ENCODE peak calls at places on chromosomes 4 and X, in four cellular contexts. G, W, B and U are unnamed samples. For H3K36me3, the result is how much of the 10 kb centered on the place peaks cover.

GRCh38 chr4:98572697-98573096 is 85.7 kb downstream of the TSPAN5 start:
- DNase-seq in B (no peak), G (no peak), W (no peak), U (no peak)

GRCh38 chr4:3124070-3124767 is 49.7 kb downstream of the HTT start:
- DNase-seq in G (no peak), W (no peak), B (no peak), U (no peak)

GRCh38 chrX:107576841-107577240 is 51.5 kb upstream of the PRPS1 start:
- DNase-seq in W (no peak), G (no peak), B (no peak), U (no peak)

GRCh38 chrX:15564981-15565579 is 35.7 kb downstream of the ACE2 start:
- DNase-seq in B (peak), W (peak), G (peak), U (no peak)

GRCh38 chr4:57040510-57040909 is 61.8 kb downstream of the POLR2B start:
- DNase-seq in G (no peak), B (no peak), W (peak), U (no peak)

GRCh38 chr4:1232661-1233621 is 16.0 kb downstream of the CTBP1 start:
- DNase-seq in G (no peak), B (no peak), W (peak), U (no peak)

GRCh38 chrX:46838482-46838857 is 1.6 kb downstream of the RP2 start:
- DNase-seq in G (no peak), W (no peak), B (no peak), U (no peak)

GRCh38 chrX:132488819-132489255 is at the start of gene MBNL3:
- DNase-seq in G (peak), W (peak), B (peak), U (no peak)

GRCh38 chr4:138897818-138898226 is 117.8 kb upstream of the NOCT start:
- DNase-seq in G (no peak), W (no peak), B (no peak), U (no peak)

GRCh38 chr4:112895785-112896184 is 153.7 kb upstream of the ANK2 start:
- DNase-seq in W (peak), B (no peak), G (no peak), U (no peak)

GRCh38 chrX:85955510-85955909 is 91.8 kb downstream of the CHM start:
- DNase-seq in B (no peak), G (no peak), W (no peak), U (no peak)

DNA sequence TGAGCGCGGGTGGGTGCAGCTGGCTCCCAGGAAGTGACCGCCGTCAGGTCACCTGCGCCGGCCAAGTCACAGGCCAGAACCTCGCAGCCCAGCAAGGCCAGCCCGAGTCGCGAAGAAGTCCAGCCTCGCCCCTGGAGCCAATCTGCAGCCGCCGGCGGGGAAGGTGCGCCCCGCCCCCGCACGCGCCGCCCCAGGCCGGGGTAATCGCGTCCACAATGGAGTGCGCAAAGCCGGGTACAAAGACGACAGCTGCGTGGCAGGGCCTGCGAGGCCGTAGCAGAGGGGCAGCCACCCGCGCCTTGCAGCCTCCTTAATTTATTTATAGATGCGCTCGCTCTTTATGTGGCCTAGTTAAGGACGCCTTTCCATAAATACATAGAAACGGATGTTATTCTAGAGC is 139.4 kb upstream of the CPEB2 start:
- DNase-seq in B (no peak), W (peak), G (no peak), U (no peak)
- H3K4me3 ChIP-seq in B (no peak), W (no peak), G (peak), U (peak)

DNA sequence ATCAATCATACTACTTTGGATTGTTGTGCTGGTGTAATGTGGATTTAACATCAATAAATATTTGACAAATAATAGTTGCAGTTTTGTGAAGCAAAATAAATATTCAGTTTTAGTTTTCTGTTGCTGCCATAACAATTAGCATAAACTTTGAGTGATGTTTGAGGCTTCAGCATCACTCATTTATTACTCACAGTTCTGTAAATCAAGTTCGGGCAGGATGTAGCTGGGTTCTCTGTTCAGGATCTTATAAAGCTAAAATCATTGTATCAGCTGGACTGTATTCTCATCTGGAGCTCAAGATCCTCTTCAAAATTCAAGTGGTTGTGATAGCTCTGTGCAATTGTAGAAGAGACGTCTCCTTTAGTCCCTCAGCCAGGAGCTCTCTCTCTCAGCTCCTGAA is 81.7 kb downstream of the CBR4 start:
- DNase-seq in B (no peak), W (no peak), G (no peak), U (no peak)
- H3K36me3 ChIP-seq in B (under half), W (under half), G (under half), U (half or more)

GRCh38 chr4:161320377-161320776 is 843.4 kb downstream of the FSTL5 start:
- DNase-seq in W (peak), B (no peak), G (no peak), U (no peak)
- TF ChIP-seq CTCF in W (peak), B (no peak), G (no peak), U (no peak)

GRCh38 chr4:189124149-189124758 is 816.4 kb upstream of the FRG1 start:
- DNase-seq in W (peak), G (no peak), B (no peak), U (no peak)

GRCh38 chr4:189124791-189125190 is 815.9 kb upstream of the FRG1 start:
- DNase-seq in W (no peak), G (no peak), B (no peak), U (no peak)

GRCh38 chr4:189126040-189126439 is 814.6 kb upstream of the FRG1 start:
- DNase-seq in W (no peak), B (no peak), G (no peak), U (no peak)

GRCh38 chr4:189117426-189117825 is 823.2 kb upstream of the FRG1 start:
- DNase-seq in W (peak), G (no peak), B (no peak), U (no peak)

DNA sequence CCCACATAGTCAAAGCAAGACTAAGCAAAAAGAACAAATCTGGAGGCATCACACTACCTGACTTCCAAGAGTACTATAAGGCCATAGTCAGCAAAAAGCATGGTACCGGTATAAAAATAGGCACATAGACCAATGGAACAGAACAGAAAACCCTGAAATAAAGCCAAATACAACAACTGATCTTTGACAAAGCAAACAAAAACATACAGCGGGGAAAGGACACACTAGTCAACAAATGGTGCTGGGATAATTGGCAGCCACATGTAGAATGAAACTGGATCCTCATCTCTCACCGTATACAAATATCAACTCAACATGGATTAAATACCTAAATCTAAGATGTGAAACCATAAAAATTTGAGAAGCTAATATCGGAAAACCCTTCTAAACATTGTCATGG is 819.3 kb upstream of the FRG1 start:
- DNase-seq in W (no peak), B (no peak), G (no peak), U (no peak)
- H3K4me3 ChIP-seq in W (no peak), B (no peak), G (no peak), U (no peak)

DNA sequence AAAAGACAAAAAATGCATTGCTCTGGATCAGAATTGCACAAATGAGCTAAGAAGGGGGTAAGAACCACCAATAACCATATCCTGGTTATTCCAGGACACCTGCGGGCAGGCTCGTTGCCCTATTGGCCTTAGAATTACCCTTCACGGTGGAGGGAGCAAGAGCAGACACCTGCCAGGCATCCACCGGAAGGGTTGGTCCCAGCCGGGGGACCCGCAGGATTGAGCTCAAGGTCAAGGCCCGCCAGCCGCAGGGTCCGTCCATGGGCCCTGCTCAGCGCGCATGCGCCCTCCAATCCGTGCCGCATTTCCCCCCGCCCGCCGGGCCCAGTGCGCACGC is 575 bp downstream of the SLC25A6 start:
- DNase-seq in G (no peak), W (peak), B (no peak), U (no peak)
- H3K36me3 ChIP-seq in G (under half), W (under half), B (under half), U (under half)

GRCh38 chr4:66252291-66252690 is 582.0 kb upstream of the EPHA5 start:
- DNase-seq in W (no peak), B (no peak), G (no peak), U (no peak)
- TF ChIP-seq CTCF in W (peak), B (no peak), G (no peak), U (no peak)

GRCh38 chrX:118975831-118976598 is 1.6 kb downstream of the LONRF3 start:
- DNase-seq in G (peak), B (peak), W (peak), U (peak)

GRCh38 chrX:118973389-118974087 is 880 bp upstream of the LONRF3 start:
- DNase-seq in W (peak), B (no peak), G (no peak), U (no peak)

GRCh38 chrX:118974908-118975671 is 672 bp downstream of the LONRF3 start:
- DNase-seq in W (peak), G (peak), B (peak), U (no peak)

GRCh38 chrX:118976599-118977340 is 2.4 kb downstream of the LONRF3 start:
- DNase-seq in G (peak), W (no peak), B (peak), U (no peak)

GRCh38 chrX:118974088-118974907 is at the start of gene LONRF3:
- DNase-seq in G (peak), W (peak), B (peak), U (peak)
- H3K4me3 ChIP-seq in G (peak), W (peak), B (peak), U (peak)

GRCh38 chr4:84235131-84235530 is 264.0 kb downstream of the NKX6-1 start:
- DNase-seq in W (no peak), G (no peak), B (no peak), U (no peak)
- H3K36me3 ChIP-seq in W (under half), G (under half), B (under half), U (under half)

DNA sequence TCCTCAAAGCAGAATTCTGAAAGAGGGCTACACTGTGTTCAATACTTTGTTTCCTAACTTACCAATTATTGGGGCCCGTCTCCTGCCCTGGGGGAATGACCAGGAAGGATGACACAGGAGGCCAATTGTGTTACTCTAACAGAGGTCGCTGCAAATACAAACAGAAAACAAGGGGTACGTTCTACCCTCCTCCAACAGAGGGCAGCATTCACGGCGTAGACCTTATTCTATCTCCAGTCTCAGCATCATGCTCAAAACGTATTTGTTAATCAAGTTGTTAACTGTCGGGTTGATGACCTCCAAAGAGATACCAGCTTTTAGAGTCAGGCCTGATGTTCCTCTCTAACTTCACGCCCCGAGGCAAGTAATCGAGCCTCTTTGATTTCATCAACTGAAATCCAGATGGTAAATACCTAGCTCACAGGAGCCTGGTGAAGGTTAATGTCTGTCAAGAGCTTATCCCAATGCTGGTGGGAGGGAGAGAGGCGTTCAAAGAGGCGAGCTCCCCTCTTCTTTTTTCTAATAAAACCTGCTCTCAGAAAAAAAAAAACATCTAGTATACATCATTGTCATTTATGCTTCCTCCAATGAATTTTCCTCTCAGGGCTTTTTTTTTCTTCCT is 181.0 kb upstream of the KCNIP4 start:
- DNase-seq in W (peak), B (no peak), G (peak), U (no peak)
- TF ChIP-seq CTCF in W (peak), B (no peak), G (no peak), U (no peak)

GRCh38 chrX:64439551-64439950 is 44.3 kb upstream of the MTMR8 start:
- DNase-seq in W (no peak), B (no peak), G (no peak), U (no peak)

DNA sequence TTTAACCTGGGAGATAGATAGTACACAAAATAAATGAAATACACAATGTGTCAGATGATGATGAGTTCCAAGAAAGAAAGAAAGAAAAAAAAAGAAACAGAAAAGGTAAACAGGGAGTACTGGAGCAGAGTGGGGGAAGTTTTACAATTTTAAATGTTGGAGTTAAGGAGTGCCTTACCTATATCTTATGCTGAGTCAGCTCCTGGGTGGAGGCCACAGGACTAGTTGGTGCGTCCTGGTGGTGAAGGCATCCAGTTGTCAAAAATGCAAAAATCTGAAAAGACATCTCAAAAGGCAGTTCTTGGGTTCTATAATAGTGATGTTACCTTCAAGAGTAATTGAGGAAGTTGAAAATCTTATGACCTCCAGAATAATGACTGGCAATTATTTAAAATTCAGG is 42.4 kb upstream of the MTMR8 start:
- DNase-seq in B (no peak), G (no peak), W (no peak), U (no peak)
- H3K4me3 ChIP-seq in B (no peak), G (no peak), W (no peak), U (no peak)